ENCODE peak calls at places on chromosomes 6 and 20, in nine cellular contexts. U is fibroblast of lung, E is gastrocnemius medialis, L is A549, R is sigmoid colon, O is ascending aorta, I is brain microvascular endothelial cell, S is fibroblast of pulmonary artery, B is astrocyte of the cerebellum. X is an unnamed sample.

GRCh38 chr6:90286884-90287488 is 9.7 kb downstream of the BACH2 start:
- DNase-seq in R (no peak), L (peak; percentile 65), I (peak; percentile 41), U (peak; percentile 19), S (peak; percentile 53), O (no peak), E (peak; percentile 69), B (no peak), X (no peak)

GRCh38 chr20:53045941-53046340 is 73.8 kb downstream of the TSHZ2 start:
- DNase-seq in R (no peak), L (no peak), B (no peak), I (no peak), U (no peak), E (no peak), O (no peak), S (peak; percentile 19), X (no peak)

GRCh38 chr20:46491354-46491753 is 22.0 kb downstream of the ZNF334 start:
- DNase-seq in R (no peak), U (no peak), S (no peak), L (no peak), E (no peak), I (no peak), O (no peak), B (no peak), X (no peak)

GRCh38 chr20:35478804-35479472 is 23.5 kb downstream of the CEP250 start:
- DNase-seq in S (peak; percentile 11), U (no peak), R (no peak), B (no peak), O (peak; percentile 62), L (peak; percentile 26), E (no peak), I (peak; percentile 4), X (no peak)

GRCh38 chr6:43286995-43287716 is 10.9 kb upstream of the SLC22A7 start:
- DNase-seq in I (no peak), L (no peak), E (no peak), O (no peak), B (no peak), U (no peak), R (no peak), S (no peak), X (no peak)

GRCh38 chr20:61161649-61162210 is 90.3 kb upstream of the CDH4 start:
- DNase-seq in S (no peak), I (no peak), B (no peak), R (no peak), E (no peak), L (no peak), U (no peak), O (no peak), X (no peak)

GRCh38 chr6:75412937-75413662 is 80.5 kb downstream of the FILIP1 start:
- DNase-seq in S (peak; percentile 58), E (no peak), I (no peak), O (no peak), U (peak; percentile 92), L (peak; percentile 78), R (no peak), B (peak; percentile 43), X (no peak)

GRCh38 chr6:157586476-157587126 is 205.6 kb downstream of the ZDHHC14 start:
- DNase-seq in O (peak; percentile 25), R (no peak), B (no peak), U (no peak), E (no peak), I (no peak), L (no peak), S (no peak), X (no peak)

GRCh38 chr6:112851141-112851540 is 504.0 kb downstream of the RFPL4B start:
- DNase-seq in R (no peak), L (no peak), U (no peak), I (no peak), O (no peak), S (peak; percentile 39), B (no peak), E (no peak), X (no peak)

GRCh38 chr20:19495905-19496703 is 262.0 kb upstream of the RIN2 start:
- DNase-seq in U (peak; percentile 41), O (no peak), E (no peak), B (no peak), L (no peak), S (no peak), R (no peak), I (no peak), X (peak; percentile 44)

GRCh38 chr6:65259080-65259479 is 447.9 kb downstream of the EYS start:
- DNase-seq in E (no peak), I (no peak), U (peak; percentile 20), R (no peak), S (peak; percentile 33), L (peak; percentile 15), B (peak; percentile 66), O (no peak), X (no peak)

GRCh38 chr6:1792989-1793388 is 183.3 kb downstream of the FOXC1 start:
- DNase-seq in E (no peak), I (no peak), U (no peak), R (no peak), L (peak; percentile 48), O (no peak), B (no peak), S (no peak), X (no peak)

GRCh38 chr6:81842254-81842653 is 89.8 kb upstream of the TENT5A start:
- DNase-seq in R (no peak), L (no peak), S (peak; percentile 11), E (no peak), O (no peak), B (no peak), U (no peak), I (no peak), X (no peak)

GRCh38 chr6:89369009-89369408 is 16.5 kb upstream of the UBE2J1 start:
- DNase-seq in I (peak; percentile 47), S (peak; percentile 63), E (peak; percentile 38), O (peak; percentile 68), U (peak; percentile 59), R (peak; percentile 80), L (peak; percentile 24), B (no peak), X (no peak)

GRCh38 chr6:110337481-110337880 is 20.7 kb downstream of the METTL24 start:
- DNase-seq in R (no peak), O (no peak), S (peak; percentile 57), I (no peak), B (no peak), L (no peak), U (no peak), E (no peak), X (no peak)

GRCh38 chr6:138287144-138287955 is 69.1 kb upstream of the PBOV1 start:
- DNase-seq in R (no peak), E (no peak), L (peak; percentile 31), U (peak; percentile 25), B (no peak), I (peak; percentile 27), O (no peak), S (peak; percentile 18), X (no peak)

GRCh38 chr6:41651962-41652657 is 13.8 kb downstream of the MDFI start:
- DNase-seq in B (no peak), R (peak; percentile 56), S (no peak), E (no peak), I (no peak), O (no peak), L (no peak), U (no peak), X (no peak)

GRCh38 chr20:2838170-2838797 is 2.2 kb downstream of the PCED1A start:
- DNase-seq in I (no peak), E (no peak), B (no peak), L (no peak), S (no peak), R (no peak), U (no peak), O (no peak), X (no peak)

GRCh38 chr6:105608711-105609374 is 206.0 kb upstream of the PREP start:
- DNase-seq in S (peak; percentile 63), E (no peak), O (no peak), B (peak; percentile 93), R (no peak), I (peak; percentile 96), U (peak; percentile 98), L (peak; percentile 99), X (peak; percentile 99)

GRCh38 chr6:43609402-43609801 is 19.7 kb downstream of the GTPBP2 start:
- DNase-seq in L (no peak), B (no peak), U (no peak), S (no peak), O (no peak), I (peak; percentile 26), R (no peak), E (no peak), X (no peak)

GRCh38 chr6:140956567-140957306 is 1176.0 kb upstream of the GJE1 start:
- DNase-seq in R (no peak), U (peak; percentile 17), O (no peak), E (no peak), B (no peak), L (no peak), S (peak; percentile 6), I (no peak), X (no peak)

GRCh38 chr6:16836186-16836981 is 75.1 kb upstream of the ATXN1 start:
- DNase-seq in U (peak; percentile 20), O (no peak), S (no peak), B (no peak), R (no peak), E (no peak), I (no peak), L (no peak), X (no peak)
- H3K4me3 ChIP-seq in U (peak overlapping the region; percentile 40), O (peak overlapping the region; percentile 57), S (no peak overlapping the region), B (no peak overlapping the region), R (no peak overlapping the region), E (peak overlapping the region; percentile 32), I (peak overlapping the region; percentile 18), L (no peak overlapping the region), X (peak overlapping the region; percentile 15)

GRCh38 chr6:24117016-24117415 is 9.0 kb upstream of the NRSN1 start:
- DNase-seq in B (no peak), R (no peak), I (no peak), E (no peak), U (peak; percentile 7), S (no peak), O (no peak), L (peak; percentile 1), X (no peak)
- TF ChIP-seq CTCF in B (no peak), R (no peak), I (no peak), E (no peak), U (no peak), S (no peak), O (no peak), L (no peak), X (no peak)

GRCh38 chr6:142474446-142475289 is 172.9 kb downstream of the ADGRG6 start:
- DNase-seq in U (peak; percentile 49), B (peak; percentile 60), E (no peak), R (no peak), L (peak; percentile 65), O (no peak), S (peak; percentile 76), I (peak; percentile 52), X (peak; percentile 23)
- H3K4me3 ChIP-seq in U (no peak overlapping the region), B (no peak overlapping the region), E (no peak overlapping the region), R (no peak overlapping the region), L (no peak overlapping the region), O (no peak overlapping the region), S (no peak overlapping the region), I (no peak overlapping the region), X (no peak overlapping the region)

DNA sequence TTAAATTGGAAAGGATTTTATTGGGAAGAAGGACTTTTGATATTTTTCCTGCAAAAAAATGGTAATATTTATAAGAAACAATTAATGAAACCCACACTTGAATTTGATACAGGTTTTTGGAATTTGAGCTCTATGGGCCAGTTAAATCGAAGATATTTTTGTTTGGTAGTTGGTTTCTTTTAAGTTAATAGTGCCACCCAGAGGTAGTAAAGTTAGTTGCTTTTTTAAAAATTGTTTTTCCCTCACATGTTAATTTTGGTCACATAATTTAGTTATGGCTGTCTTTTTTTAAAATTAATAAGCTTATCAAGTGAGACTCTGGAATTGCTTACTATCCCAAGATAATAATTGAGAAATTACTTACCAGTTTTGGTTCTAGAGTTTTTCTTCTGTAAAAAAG is 7.1 kb downstream of the PRIM2 start:
- DNase-seq in R (no peak), E (no peak), S (peak; percentile 48), I (no peak), U (no peak), B (no peak), L (peak; percentile 9), O (no peak), X (no peak)
- TF ChIP-seq CTCF in R (peak; percentile 37), E (peak; percentile 48), S (peak; percentile 46), I (peak; percentile 18), U (peak; percentile 35), B (no peak), L (peak; percentile 57), O (peak; percentile 63), X (peak; percentile 30)

X was measured in AG09309.